ENCODE peak calls at places on chromosomes 11 and 22, in eight cellular contexts. Y is sigmoid colon, M is stomach, V is tibial nerve, W is HepG2, O is transverse colon, Q is suprapubic skin, P is upper lobe of left lung. Z is an unnamed sample.

GRCh38 chr22:33625959-33626358 is 294.3 kb downstream of the LARGE1 start:
- DNase-seq in V (no peak), M (no peak), Y (no peak), P (no peak), O (no peak), W (no peak), Q (no peak), Z (no peak)

GRCh38 chr11:3956748-3957147 is 101.3 kb downstream of the STIM1 start:
- DNase-seq in V (no peak), Q (no peak), P (no peak), Y (no peak), W (no peak), O (no peak), M (no peak), Z (no peak)

GRCh38 chr11:65777241-65777640 is 3.5 kb downstream of the AP5B1 start:
- DNase-seq in P (no peak), Y (peak; percentile 9), M (peak; percentile 21), Q (no peak), W (no peak), O (no peak), V (no peak), Z (no peak)

GRCh38 chr22:45502215-45503070 is at the start of gene FBLN1:
- DNase-seq in Y (no peak), M (no peak), Q (no peak), O (no peak), P (no peak), W (peak; percentile 71), V (peak; percentile 37), Z (peak; percentile 73)

GRCh38 chr22:38239101-38239761 is 33.6 kb downstream of the TMEM184B start:
- DNase-seq in W (no peak), P (peak; percentile 73), Q (no peak), Y (no peak), V (no peak), O (no peak), M (no peak), Z (no peak)

GRCh38 chr11:64856382-64857227 is 12.2 kb upstream of the CDC42BPG start:
- DNase-seq in Q (peak; percentile 94), Y (peak; percentile 91), O (peak; percentile 70), M (peak; percentile 82), P (peak; percentile 96), W (peak; percentile 68), V (no peak), Z (no peak)

GRCh38 chr11:130839950-130840666 is 76.2 kb downstream of the SNX19 start:
- DNase-seq in P (no peak), Y (no peak), Q (no peak), M (no peak), O (no peak), W (no peak), V (no peak), Z (no peak)

GRCh38 chr11:91373497-91373896 is 851.1 kb upstream of the FAT3 start:
- DNase-seq in O (no peak), Y (no peak), W (no peak), V (no peak), Q (no peak), M (no peak), P (no peak), Z (no peak)

GRCh38 chr11:20488352-20488751 is 100.8 kb downstream of the PRMT3 start:
- DNase-seq in O (no peak), M (no peak), V (no peak), W (no peak), Q (no peak), P (no peak), Y (no peak), Z (no peak)

GRCh38 chr11:3160252-3161031 is 4.7 kb downstream of the OSBPL5 start:
- DNase-seq in Q (peak; percentile 92), M (peak; percentile 83), V (peak; percentile 86), W (no peak), P (peak; percentile 90), O (peak; percentile 84), Y (peak; percentile 96), Z (peak; percentile 87)

GRCh38 chr22:47474464-47474863 is 712.0 kb downstream of the TBC1D22A start:
- DNase-seq in M (no peak), P (no peak), Q (no peak), W (no peak), Y (no peak), O (no peak), V (no peak), Z (no peak)

GRCh38 chr11:120181446-120181992 is 29.3 kb upstream of the OAF start:
- DNase-seq in P (no peak), Q (peak; percentile 42), M (peak; percentile 18), V (peak; percentile 4), Y (no peak), O (no peak), W (no peak), Z (no peak)

GRCh38 chr11:20671856-20672546 is 2.6 kb downstream of the NELL1 start:
- DNase-seq in W (peak; percentile 7), V (no peak), P (no peak), O (no peak), Y (no peak), M (no peak), Q (no peak), Z (no peak)

GRCh38 chr11:40606800-40607199 is 852.7 kb downstream of the LRRC4C start:
- DNase-seq in W (no peak), M (no peak), Y (no peak), P (no peak), O (no peak), V (no peak), Q (no peak), Z (no peak)
- H3K9me3 ChIP-seq in W (peaks cover 64% of the 10 kb centered on the region), M (peaks cover 42% of the 10 kb centered on the region), Y (peaks cover 10% of the 10 kb centered on the region), P (peaks cover 15% of the 10 kb centered on the region), O (peaks cover 37% of the 10 kb centered on the region), V (peaks cover 13% of the 10 kb centered on the region), Q (peaks cover 23% of the 10 kb centered on the region), Z (no peaks in the 10 kb centered on the region)

DNA sequence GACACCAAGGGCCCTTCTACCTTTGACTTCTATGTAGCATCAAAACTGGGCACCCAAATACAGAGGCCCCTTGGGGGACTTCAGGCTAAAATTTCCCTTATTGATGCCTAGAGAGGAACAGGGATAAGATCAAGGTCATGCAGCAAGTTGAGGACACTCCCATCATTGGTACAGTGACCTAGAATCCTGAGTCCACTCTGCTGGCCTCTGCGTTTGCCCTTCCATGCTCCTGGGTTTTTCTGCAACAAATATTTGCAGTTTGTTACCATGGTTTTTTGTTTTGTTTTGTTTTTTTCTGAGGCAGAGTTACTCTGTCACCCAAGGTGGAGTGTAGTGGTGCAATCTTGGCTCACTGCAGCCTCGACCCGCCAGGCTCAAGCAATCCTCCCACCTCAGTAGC is 64.2 kb downstream of the THAP12 start:
- DNase-seq in Q (no peak), M (no peak), O (no peak), W (no peak), V (no peak), P (no peak), Y (no peak), Z (no peak)
- TF ChIP-seq EP300 in Q (no peak), M (no peak), O (no peak), W (no peak), V (no peak), P (no peak), Y (no peak), Z (no peak)

DNA sequence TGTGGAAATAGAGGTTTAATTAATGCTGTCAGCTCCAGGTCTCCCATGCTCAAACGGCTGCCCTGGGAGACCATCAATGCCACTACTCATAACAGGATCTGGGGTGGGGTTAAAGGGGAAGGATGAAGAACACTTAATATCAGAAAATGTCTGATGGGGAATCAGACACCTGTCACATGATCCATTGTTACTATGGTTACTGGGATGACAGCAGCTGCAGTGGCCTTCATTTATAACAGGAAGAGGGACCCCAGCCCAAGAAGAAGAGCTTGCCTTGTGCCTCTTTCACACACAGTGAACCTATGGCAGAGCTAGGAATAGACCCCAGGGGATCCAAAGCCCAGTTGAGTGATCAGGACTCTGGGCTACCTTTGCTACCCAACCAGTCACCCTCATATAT is 2.3 kb upstream of the SYT13 start:
- DNase-seq in V (no peak), Q (no peak), M (no peak), W (no peak), P (no peak), Y (no peak), O (no peak), Z (no peak)
- H3K27me3 ChIP-seq in V (no peaks in the 10 kb centered on the region), Q (peaks cover 83% of the 10 kb centered on the region), M (peaks cover 83% of the 10 kb centered on the region), W (peaks cover 27% of the 10 kb centered on the region), P (no peaks in the 10 kb centered on the region), Y (peaks cover 13% of the 10 kb centered on the region), O (peaks cover 36% of the 10 kb centered on the region), Z (no peaks in the 10 kb centered on the region)

DNA sequence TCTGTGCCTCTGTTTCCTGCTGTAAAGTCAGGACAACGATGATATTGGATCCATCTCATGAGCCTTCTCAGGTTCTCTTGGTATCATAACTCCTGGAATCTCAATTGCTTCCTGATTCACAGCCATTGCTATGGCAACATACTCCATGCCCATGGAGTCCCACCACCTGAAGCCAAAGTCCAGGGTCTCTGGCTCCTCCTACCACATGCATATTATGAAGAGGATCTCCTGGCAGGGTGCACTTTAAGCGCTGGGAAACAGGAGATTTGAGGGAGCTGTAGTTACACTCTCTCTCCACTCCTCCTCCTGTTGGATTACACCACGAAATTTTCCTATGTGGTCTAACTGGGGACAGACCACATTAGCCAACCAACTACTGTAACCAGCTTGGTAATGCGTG is 130.9 kb upstream of the SEZ6L start:
- DNase-seq in W (peak; percentile 60), Q (no peak), O (no peak), V (no peak), Y (no peak), M (no peak), P (no peak), Z (no peak)
- H3K9me3 ChIP-seq in W (peaks cover 18% of the 10 kb centered on the region), Q (peaks cover 9% of the 10 kb centered on the region), O (no peaks in the 10 kb centered on the region), V (no peaks in the 10 kb centered on the region), Y (no peaks in the 10 kb centered on the region), M (peaks cover 28% of the 10 kb centered on the region), P (peaks cover 8% of the 10 kb centered on the region), Z (no peaks in the 10 kb centered on the region)

GRCh38 chr11:129695543-129696308 is 119.9 kb upstream of the TMEM45B start:
- DNase-seq in P (peak; percentile 80), Y (no peak), O (peak; percentile 80), V (no peak), Q (peak; percentile 70), M (peak; percentile 82), W (peak; percentile 46), Z (no peak)
- TF ChIP-seq EP300 in P (no peak), Y (no peak), O (no peak), V (no peak), Q (no peak), M (no peak), W (no peak), Z (no peak)

GRCh38 chr11:11540157-11540556 is 81.6 kb downstream of the GALNT18 start:
- DNase-seq in M (no peak), V (no peak), Y (no peak), P (no peak), Q (no peak), O (no peak), W (no peak), Z (no peak)
- H3K27me3 ChIP-seq in M (no peaks in the 10 kb centered on the region), V (no peaks in the 10 kb centered on the region), Y (no peaks in the 10 kb centered on the region), P (no peaks in the 10 kb centered on the region), Q (no peaks in the 10 kb centered on the region), O (no peaks in the 10 kb centered on the region), W (peaks cover 21% of the 10 kb centered on the region), Z (no peaks in the 10 kb centered on the region)

Z was measured in ovary.